ENCODE peak calls at places on chromosomes 4 and X, in nine cellular contexts. P is ecto neural progenitor cell, I is NCI-H2081, N is hypothalamus, M is suprapubic skin, H is adrenal gland, U is transverse colon, S is GM13976, Y is RCC 7860. R is an unnamed sample.

GRCh38 chr4:1204828-1205591 is 32.6 kb upstream of the SPON2 start:
- DNase-seq in N (no peak), I (no peak), S (no peak), M (peak; percentile 76), H (peak; percentile 45), Y (no peak), P (no peak), U (peak; percentile 92), R (no peak)

GRCh38 chr4:109506890-109507289 is 53.2 kb upstream of the MCUB start:
- DNase-seq in S (no peak), I (no peak), U (no peak), Y (no peak), M (no peak), N (no peak), H (no peak), P (no peak), R (no peak)

GRCh38 chr4:5710962-5711478 is at the start of gene EVC:
- DNase-seq in Y (peak; percentile 59), I (no peak), M (peak; percentile 89), S (no peak), P (peak; percentile 85), H (peak; percentile 76), N (no peak), U (peak; percentile 63), R (peak; percentile 95)

GRCh38 chr4:67131224-67131623 is 414.1 kb downstream of the CENPC start:
- DNase-seq in S (no peak), M (no peak), H (no peak), U (no peak), N (no peak), P (no peak), Y (no peak), I (no peak), R (no peak)

GRCh38 chrX:133783273-133783672 is 202.1 kb downstream of the GPC3 start:
- DNase-seq in U (no peak), S (peak; percentile 14), H (no peak), Y (no peak), M (no peak), P (no peak), N (no peak), I (no peak), R (no peak)

GRCh38 chr4:168710353-168710946 is 213.6 kb downstream of the PALLD start:
- DNase-seq in N (no peak), S (no peak), M (no peak), I (peak; percentile 10), P (no peak), Y (peak; percentile 18), H (peak; percentile 22), U (peak; percentile 35), R (peak; percentile 72)

GRCh38 chr4:120830204-120830603 is 92.3 kb downstream of the PRDM5 start:
- DNase-seq in S (no peak), Y (no peak), I (no peak), M (no peak), P (no peak), U (no peak), N (no peak), H (peak; percentile 53), R (no peak)

GRCh38 chrX:2875136-2875481 is 46.4 kb downstream of the GYG2 start:
- DNase-seq in P (no peak), M (no peak), I (no peak), U (no peak), N (no peak), Y (no peak), H (no peak), S (no peak), R (no peak)

GRCh38 chr4:140018931-140019618 is 134.9 kb downstream of the MAML3 start:
- DNase-seq in P (no peak), Y (no peak), N (no peak), H (no peak), I (peak; percentile 47), S (no peak), M (no peak), U (no peak), R (no peak)

GRCh38 chr4:113756005-113756410 is 5.5 kb downstream of the CAMK2D start:
- DNase-seq in N (no peak), H (no peak), P (no peak), I (peak; percentile 20), M (no peak), U (no peak), S (peak; percentile 18), Y (no peak), R (peak; percentile 7)

GRCh38 chr4:119041951-119042560 is 93.6 kb upstream of the MYOZ2 start:
- DNase-seq in N (no peak), M (no peak), P (no peak), H (peak; percentile 38), S (peak; percentile 63), I (peak; percentile 74), Y (peak; percentile 31), U (peak; percentile 76), R (peak; percentile 89)

GRCh38 chr4:48178931-48179330 is 44.9 kb upstream of the TXK start:
- DNase-seq in P (no peak), M (no peak), N (no peak), Y (no peak), S (no peak), I (peak; percentile 96), U (no peak), H (no peak), R (no peak)